ENCODE peak calls at places on chromosomes 16 and 17, in four cellular contexts. One of them, this sample, is unnamed.

GRCh38 chr17:6524520-6524919 is 31.8 kb downstream of the PITPNM3 start:
- DNase-seq in dorsolateral prefrontal cortex: no peak
- DNase-seq in tibial artery: no peak
- DNase-seq in GM12864: no peak
- DNase-seq in this sample: no peak

GRCh38 chr16:17313085-17313611 is 157.6 kb downstream of the XYLT1 start:
- DNase-seq in dorsolateral prefrontal cortex: peak
- DNase-seq in tibial artery: peak
- DNase-seq in GM12864: no peak
- DNase-seq in this sample: no peak

GRCh38 chr16:11417487-11417886 is 72.2 kb downstream of the RMI2 start:
- DNase-seq in dorsolateral prefrontal cortex: no peak
- DNase-seq in tibial artery: no peak
- DNase-seq in GM12864: no peak
- DNase-seq in this sample: no peak

GRCh38 chr16:50627419-50627818 is 53.7 kb downstream of the SNX20 start:
- DNase-seq in dorsolateral prefrontal cortex: no peak
- DNase-seq in tibial artery: peak
- DNase-seq in GM12864: no peak
- DNase-seq in this sample: no peak

GRCh38 chr17:9427460-9428315 is 147.9 kb downstream of the STX8 start:
- DNase-seq in dorsolateral prefrontal cortex: no peak
- DNase-seq in tibial artery: no peak
- DNase-seq in GM12864: no peak
- DNase-seq in this sample: no peak

GRCh38 chr17:40038882-40039513 is 15.2 kb downstream of the MED24 start:
- DNase-seq in dorsolateral prefrontal cortex: peak
- DNase-seq in tibial artery: peak
- DNase-seq in GM12864: no peak
- DNase-seq in this sample: no peak

GRCh38 chr16:20621406-20621805 is 45.2 kb upstream of the ACSM2B start:
- DNase-seq in dorsolateral prefrontal cortex: no peak
- DNase-seq in tibial artery: no peak
- DNase-seq in GM12864: no peak
- DNase-seq in this sample: no peak

GRCh38 chr17:3710951-3711383 is 12.7 kb upstream of the HASPIN start:
- DNase-seq in dorsolateral prefrontal cortex: no peak
- DNase-seq in tibial artery: no peak
- DNase-seq in GM12864: peak
- DNase-seq in this sample: peak

GRCh38 chr16:20327444-20328041 is at the start of gene GP2:
- DNase-seq in dorsolateral prefrontal cortex: no peak
- DNase-seq in tibial artery: no peak
- DNase-seq in GM12864: no peak
- DNase-seq in this sample: no peak

GRCh38 chr17:60685437-60685836 is 7.8 kb downstream of the BCAS3 start:
- DNase-seq in dorsolateral prefrontal cortex: no peak
- DNase-seq in tibial artery: no peak
- DNase-seq in GM12864: no peak
- DNase-seq in this sample: no peak

GRCh38 chr17:17514361-17514992 is 18.3 kb upstream of the RASD1 start:
- DNase-seq in dorsolateral prefrontal cortex: no peak
- DNase-seq in tibial artery: no peak
- DNase-seq in GM12864: no peak
- DNase-seq in this sample: no peak

GRCh38 chr16:88346680-88347505 is 35.9 kb upstream of the ZNF469 start:
- DNase-seq in dorsolateral prefrontal cortex: no peak
- DNase-seq in tibial artery: no peak
- DNase-seq in GM12864: no peak
- DNase-seq in this sample: no peak

GRCh38 chr17:17768415-17769088 is 68.2 kb downstream of the SREBF1 start:
- DNase-seq in dorsolateral prefrontal cortex: no peak
- DNase-seq in tibial artery: no peak
- DNase-seq in GM12864: no peak
- DNase-seq in this sample: no peak

GRCh38 chr16:64910351-64910750 is 211.5 kb downstream of the CDH11 start:
- DNase-seq in dorsolateral prefrontal cortex: peak
- DNase-seq in tibial artery: peak
- DNase-seq in GM12864: no peak
- DNase-seq in this sample: no peak

GRCh38 chr17:81711814-81712467 is at the start of gene SLC25A10:
- DNase-seq in dorsolateral prefrontal cortex: peak
- DNase-seq in tibial artery: peak
- DNase-seq in GM12864: peak
- DNase-seq in this sample: peak

GRCh38 chr16:23182675-23183485 is at the start of gene SCNN1G:
- DNase-seq in dorsolateral prefrontal cortex: no peak
- DNase-seq in tibial artery: no peak
- DNase-seq in GM12864: no peak
- DNase-seq in this sample: peak

GRCh38 chr17:45345554-45346254 is 28.9 kb upstream of the MAP3K14 start:
- DNase-seq in dorsolateral prefrontal cortex: no peak
- DNase-seq in tibial artery: peak
- DNase-seq in GM12864: no peak
- DNase-seq in this sample: no peak

GRCh38 chr17:31404028-31404949 is 12.8 kb downstream of the RAB11FIP4 start:
- DNase-seq in dorsolateral prefrontal cortex: no peak
- DNase-seq in tibial artery: no peak
- DNase-seq in GM12864: no peak
- DNase-seq in this sample: no peak

GRCh38 chr17:9022553-9023388 is 1.5 kb downstream of the NTN1 start:
- DNase-seq in dorsolateral prefrontal cortex: no peak
- DNase-seq in tibial artery: no peak
- DNase-seq in GM12864: no peak
- DNase-seq in this sample: peak

DNA sequence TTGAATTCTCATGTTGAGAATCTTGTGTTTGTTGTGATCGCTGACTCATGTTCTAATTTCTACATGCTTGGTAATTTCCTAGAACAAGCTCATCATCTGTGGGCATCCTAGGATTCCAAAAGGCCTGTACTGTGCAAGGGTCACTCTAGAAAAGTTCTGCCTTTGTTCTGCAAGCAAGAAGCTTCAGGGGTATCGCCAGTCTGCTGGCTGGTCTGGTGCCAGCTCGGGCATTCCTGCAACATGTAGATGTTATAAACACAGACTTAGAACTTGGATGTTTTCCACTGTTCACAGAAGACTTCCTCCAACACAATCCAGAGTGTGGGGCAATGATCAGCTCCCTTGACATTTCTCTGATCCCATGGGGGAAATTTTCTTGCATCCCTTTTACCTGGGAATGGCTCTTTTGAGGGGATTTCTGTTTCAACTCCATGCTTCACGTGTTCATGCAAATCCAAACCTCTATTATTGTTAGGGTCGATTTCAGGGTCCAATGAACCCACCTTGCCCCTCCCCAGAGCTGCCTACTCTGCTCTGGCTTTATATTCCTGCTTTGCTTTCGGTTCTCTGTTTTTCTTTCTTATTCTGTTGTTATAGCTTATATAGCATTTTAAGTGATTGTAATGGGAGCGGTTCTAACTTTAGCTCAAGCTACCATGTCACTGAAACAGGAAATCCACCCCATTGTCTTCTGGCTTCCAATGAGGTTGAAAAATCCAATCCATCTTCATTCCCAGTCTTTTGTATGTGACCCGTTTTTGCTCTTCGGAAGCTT is 25.3 kb downstream of the UBE2O start:
- DNase-seq in dorsolateral prefrontal cortex: no peak
- DNase-seq in tibial artery: no peak
- DNase-seq in GM12864: no peak
- DNase-seq in this sample: no peak
- H3K4me3 ChIP-seq in dorsolateral prefrontal cortex: no peak
- H3K4me3 ChIP-seq in tibial artery: no peak
- H3K4me3 ChIP-seq in GM12864: no peak
- H3K4me3 ChIP-seq in this sample: no peak

DNA sequence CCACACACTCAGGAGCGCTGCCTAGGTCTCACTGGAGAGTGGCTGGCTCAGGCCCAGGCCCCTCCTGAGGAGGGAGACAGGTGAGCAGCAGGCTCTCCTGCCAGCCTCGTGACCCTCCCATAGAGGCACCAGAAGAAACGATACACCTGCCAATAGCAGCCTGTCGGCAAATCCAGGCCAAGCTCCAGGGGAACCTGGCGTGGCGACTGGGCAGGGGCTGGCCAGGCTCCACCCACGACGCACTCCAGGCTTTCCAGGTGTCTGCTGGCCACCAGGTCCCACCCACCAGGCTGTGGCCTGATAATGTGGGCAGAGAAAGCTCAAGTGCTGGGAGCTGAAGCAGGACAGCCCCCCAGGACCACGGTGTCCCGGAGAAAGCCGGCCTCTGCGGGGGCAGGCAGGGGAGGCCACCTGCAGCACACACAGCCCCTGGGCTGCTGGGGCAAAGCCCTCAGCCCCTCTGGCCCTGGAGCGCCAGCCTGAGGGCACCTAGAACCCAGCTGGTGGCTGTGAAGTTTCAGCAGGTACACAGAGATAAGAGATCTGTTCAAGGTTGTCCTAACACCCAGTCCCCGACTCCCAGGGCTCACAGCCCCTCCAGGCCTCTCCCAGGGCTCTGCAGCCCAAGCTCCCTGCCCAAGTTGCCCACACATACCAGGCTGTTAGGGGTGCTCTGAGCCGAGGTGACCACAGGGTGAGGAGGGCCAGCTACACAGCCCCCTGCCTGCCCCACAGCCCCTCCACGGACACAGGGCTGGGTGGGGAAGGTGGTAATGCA is 2.4 kb downstream of the PGAP6 start:
- DNase-seq in dorsolateral prefrontal cortex: no peak
- DNase-seq in tibial artery: no peak
- DNase-seq in GM12864: no peak
- DNase-seq in this sample: no peak
- H3K4me3 ChIP-seq in dorsolateral prefrontal cortex: no peak
- H3K4me3 ChIP-seq in tibial artery: no peak
- H3K4me3 ChIP-seq in GM12864: no peak
- H3K4me3 ChIP-seq in this sample: no peak

GRCh38 chr17:64502021-64502420 is 4.1 kb downstream of the DDX5 start:
- DNase-seq in dorsolateral prefrontal cortex: no peak
- DNase-seq in tibial artery: no peak
- DNase-seq in GM12864: no peak
- DNase-seq in this sample: no peak
- H3K4me3 ChIP-seq in dorsolateral prefrontal cortex: peak
- H3K4me3 ChIP-seq in tibial artery: no peak
- H3K4me3 ChIP-seq in GM12864: no peak
- H3K4me3 ChIP-seq in this sample: no peak

GRCh38 chr17:50934672-50935200 is 68.6 kb upstream of the TOB1 start:
- DNase-seq in dorsolateral prefrontal cortex: no peak
- DNase-seq in tibial artery: no peak
- DNase-seq in GM12864: no peak
- DNase-seq in this sample: no peak

GRCh38 chr17:50935201-50936124 is 69.3 kb upstream of the TOB1 start:
- DNase-seq in dorsolateral prefrontal cortex: peak
- DNase-seq in tibial artery: peak
- DNase-seq in GM12864: no peak
- DNase-seq in this sample: no peak

GRCh38 chr17:50932584-50932901 is 66.4 kb upstream of the TOB1 start:
- DNase-seq in dorsolateral prefrontal cortex: no peak
- DNase-seq in tibial artery: no peak
- DNase-seq in GM12864: no peak
- DNase-seq in this sample: no peak

GRCh38 chr17:50931003-50931878 is 65.1 kb upstream of the TOB1 start:
- DNase-seq in dorsolateral prefrontal cortex: peak
- DNase-seq in tibial artery: peak
- DNase-seq in GM12864: peak
- DNase-seq in this sample: peak

DNA sequence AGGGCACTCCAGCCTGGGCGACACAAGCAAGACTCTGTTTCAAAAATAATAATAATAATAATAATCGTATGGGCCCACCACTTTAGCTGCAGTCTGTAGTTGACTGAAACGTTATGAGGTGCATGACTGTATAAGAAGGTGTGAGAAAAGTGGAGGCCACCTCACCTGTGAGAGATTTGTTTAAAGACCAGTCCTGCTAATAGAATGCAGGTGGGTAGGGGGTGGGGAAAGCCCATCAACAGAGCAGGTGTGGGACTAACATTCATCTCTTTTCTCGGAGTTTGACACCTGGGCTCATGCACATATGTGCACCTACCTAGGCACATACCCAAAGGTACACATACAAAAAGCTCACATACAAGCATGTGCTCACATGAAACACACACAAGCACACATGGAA is 68.0 kb upstream of the TOB1 start:
- DNase-seq in dorsolateral prefrontal cortex: no peak
- DNase-seq in tibial artery: no peak
- DNase-seq in GM12864: no peak
- DNase-seq in this sample: no peak
- H3K4me3 ChIP-seq in dorsolateral prefrontal cortex: no peak
- H3K4me3 ChIP-seq in tibial artery: no peak
- H3K4me3 ChIP-seq in GM12864: no peak
- H3K4me3 ChIP-seq in this sample: no peak

GRCh38 chr16:56628486-56629035 is 3.0 kb downstream of the MT1E start:
- DNase-seq in dorsolateral prefrontal cortex: no peak
- DNase-seq in tibial artery: no peak
- DNase-seq in GM12864: no peak
- DNase-seq in this sample: no peak
- H3K4me3 ChIP-seq in dorsolateral prefrontal cortex: no peak
- H3K4me3 ChIP-seq in tibial artery: no peak
- H3K4me3 ChIP-seq in GM12864: no peak
- H3K4me3 ChIP-seq in this sample: no peak

GRCh38 chr17:27348196-27348595 is 54.3 kb downstream of the WSB1 start:
- DNase-seq in dorsolateral prefrontal cortex: no peak
- DNase-seq in tibial artery: no peak
- DNase-seq in GM12864: no peak
- DNase-seq in this sample: no peak
- H3K4me3 ChIP-seq in dorsolateral prefrontal cortex: no peak
- H3K4me3 ChIP-seq in tibial artery: no peak
- H3K4me3 ChIP-seq in GM12864: no peak
- H3K4me3 ChIP-seq in this sample: no peak

This sample was measured in GM06990.